ENCODE peak calls at places on chromosomes 12 and 14, in eight cellular contexts. R, H, Q, J, L, I, E and K are unnamed samples.

GRCh38 chr12:32516230-32516629 is 116.9 kb downstream of the FGD4 start:
- DNase-seq in R (no peak), H (no peak), Q (no peak), J (no peak), L (no peak), I (peak), E (no peak), K (no peak)

GRCh38 chr12:1504304-1505150 is 89.9 kb downstream of the FBXL14 start:
- DNase-seq in R (no peak), H (no peak), Q (no peak), J (no peak), L (no peak), I (peak), E (no peak), K (no peak)

GRCh38 chr12:49664591-49665146 is 41.3 kb downstream of the PRPF40B start:
- DNase-seq in R (peak), H (no peak), Q (no peak), J (no peak), L (no peak), I (no peak), E (no peak), K (no peak)

GRCh38 chr14:60648169-60648933 is 926 bp downstream of the SIX1 start:
- DNase-seq in R (peak), H (no peak), Q (no peak), J (no peak), L (no peak), I (no peak), E (no peak), K (no peak)

GRCh38 chr14:51726166-51726899 is 74.6 kb downstream of the FRMD6 start:
- DNase-seq in R (no peak), H (no peak), Q (no peak), J (no peak), L (no peak), I (no peak), E (no peak), K (no peak)

GRCh38 chr12:124870515-124870914 is 6.9 kb upstream of the SCARB1 start:
- DNase-seq in R (no peak), H (no peak), Q (no peak), J (no peak), L (no peak), I (no peak), E (no peak), K (no peak)

GRCh38 chr12:57215668-57216013 is 953 bp upstream of the NXPH4 start:
- DNase-seq in R (peak), H (no peak), Q (no peak), J (no peak), L (no peak), I (peak), E (peak), K (no peak)

GRCh38 chr14:71967709-71968108 is 35.5 kb downstream of the RGS6 start:
- DNase-seq in R (no peak), H (no peak), Q (no peak), J (no peak), L (no peak), I (no peak), E (no peak), K (no peak)

GRCh38 chr14:29919845-29920244 is 7.8 kb downstream of the PRKD1 start:
- DNase-seq in R (no peak), H (no peak), Q (no peak), J (no peak), L (no peak), I (no peak), E (no peak), K (no peak)

GRCh38 chr14:104597576-104597975 is 7.0 kb downstream of the TMEM179 start:
- DNase-seq in R (no peak), H (no peak), Q (no peak), J (no peak), L (no peak), I (no peak), E (no peak), K (no peak)

GRCh38 chr14:35261774-35262173 is 30.4 kb upstream of the PSMA6 start:
- DNase-seq in R (no peak), H (no peak), Q (no peak), J (no peak), L (no peak), I (no peak), E (peak), K (no peak)

GRCh38 chr14:35333797-35334743 is 41.9 kb downstream of the PSMA6 start:
- DNase-seq in R (no peak), H (no peak), Q (no peak), J (no peak), L (no peak), I (no peak), E (peak), K (no peak)

GRCh38 chr14:37668646-37669045 is 73.2 kb downstream of the TTC6 start:
- DNase-seq in R (peak), H (no peak), Q (no peak), J (no peak), L (no peak), I (no peak), E (no peak), K (no peak)

GRCh38 chr12:133181238-133181959 is at the start of gene ZNF268:
- DNase-seq in R (peak), H (peak), Q (peak), J (peak), L (peak), I (peak), E (peak), K (peak)

GRCh38 chr12:51855586-51856428 is 7.3 kb upstream of the FIGNL2 start:
- DNase-seq in R (peak), H (no peak), Q (no peak), J (no peak), L (no peak), I (no peak), E (no peak), K (no peak)

GRCh38 chr12:45200497-45201043 is 15.3 kb upstream of the ANO6 start:
- DNase-seq in R (no peak), H (no peak), Q (no peak), J (no peak), L (no peak), I (peak), E (no peak), K (no peak)

GRCh38 chr12:91273542-91273941 is 90.9 kb upstream of the DCN start:
- DNase-seq in R (no peak), H (no peak), Q (no peak), J (no peak), L (no peak), I (no peak), E (no peak), K (no peak)

GRCh38 chr14:69350892-69351291 is 47.2 kb downstream of the ERH start:
- DNase-seq in R (no peak), H (no peak), Q (no peak), J (no peak), L (no peak), I (no peak), E (no peak), K (no peak)

GRCh38 chr12:92070864-92071445 is 74.7 kb downstream of the BTG1 start:
- DNase-seq in R (no peak), H (no peak), Q (no peak), J (no peak), L (no peak), I (peak), E (no peak), K (no peak)

GRCh38 chr12:59357811-59358210 is 238.0 kb upstream of the SLC16A7 start:
- DNase-seq in R (no peak), H (no peak), Q (no peak), J (no peak), L (no peak), I (no peak), E (no peak), K (no peak)

GRCh38 chr12:70828391-70828790 is 92.1 kb downstream of the PTPRR start:
- DNase-seq in R (no peak), H (no peak), Q (no peak), J (no peak), L (no peak), I (no peak), E (no peak), K (no peak)

GRCh38 chr12:5068126-5068525 is 24.4 kb downstream of the KCNA5 start:
- DNase-seq in R (no peak), H (no peak), Q (no peak), J (no peak), L (no peak), I (no peak), E (no peak), K (no peak)

GRCh38 chr12:41274643-41275042 is 86.5 kb downstream of the PDZRN4 start:
- DNase-seq in R (no peak), H (no peak), Q (no peak), J (no peak), L (no peak), I (no peak), E (no peak), K (no peak)

GRCh38 chr14:99540196-99541032 is 59.2 kb downstream of the CCNK start:
- DNase-seq in R (no peak), H (no peak), Q (no peak), J (no peak), L (no peak), I (no peak), E (no peak), K (no peak)

GRCh38 chr12:106074706-106075392 is 63.9 kb downstream of the NUAK1 start:
- DNase-seq in R (peak), H (no peak), Q (no peak), J (no peak), L (no peak), I (no peak), E (no peak), K (no peak)

GRCh38 chr14:61430066-61430757 is 108.8 kb downstream of the PRKCH start:
- DNase-seq in R (no peak), H (no peak), Q (no peak), J (no peak), L (no peak), I (no peak), E (no peak), K (peak)

GRCh38 chr12:7131502-7131866 is 1.3 kb downstream of the CLSTN3 start:
- DNase-seq in R (peak), H (no peak), Q (no peak), J (no peak), L (no peak), I (peak), E (peak), K (no peak)

GRCh38 chr14:105601360-105602242 is 75.2 kb downstream of the TMEM121 start:
- DNase-seq in R (no peak), H (no peak), Q (no peak), J (no peak), L (no peak), I (no peak), E (no peak), K (no peak)

GRCh38 chr14:58969951-58970751 is 218.3 kb upstream of the DAAM1 start:
- DNase-seq in R (peak), H (no peak), Q (no peak), J (no peak), L (no peak), I (no peak), E (no peak), K (no peak)

GRCh38 chr14:100582496-100583165 is 4.6 kb downstream of the BEGAIN start:
- DNase-seq in R (no peak), H (no peak), Q (no peak), J (no peak), L (no peak), I (no peak), E (no peak), K (no peak)